ENCODE peak calls at places on chromosomes 1 and 21, in four cellular contexts. One of them, this sample, is unnamed. For H3K4me1, the result is how much of the 10 kb centered on the place peaks cover.

GRCh38 chr1:110312188-110313121 is 26.7 kb upstream of the RBM15 start:
- DNase-seq in NT2/D1: peak
- DNase-seq in astrocyte: peak
- DNase-seq in H9: peak
- DNase-seq in this sample: peak

GRCh38 chr1:179079113-179079761 is 2.6 kb upstream of the TOR3A start:
- DNase-seq in NT2/D1: peak
- DNase-seq in astrocyte: peak
- DNase-seq in H9: peak
- DNase-seq in this sample: peak

GRCh38 chr1:25484096-25484495 is 53.4 kb downstream of the MACO1 start:
- DNase-seq in NT2/D1: no peak
- DNase-seq in astrocyte: no peak
- DNase-seq in H9: no peak
- DNase-seq in this sample: no peak

GRCh38 chr1:234586304-234586703 is 23.7 kb downstream of the IRF2BP2 start:
- DNase-seq in NT2/D1: no peak
- DNase-seq in astrocyte: no peak
- DNase-seq in H9: no peak
- DNase-seq in this sample: no peak

GRCh38 chr21:28856588-28857250 is 136.0 kb downstream of the LTN1 start:
- DNase-seq in NT2/D1: peak
- DNase-seq in astrocyte: no peak
- DNase-seq in H9: peak
- DNase-seq in this sample: peak

GRCh38 chr1:46363121-46363520 is 22.5 kb downstream of the NSUN4 start:
- DNase-seq in NT2/D1: no peak
- DNase-seq in astrocyte: no peak
- DNase-seq in H9: no peak
- DNase-seq in this sample: no peak

GRCh38 chr1:233193741-233194140 is 101.8 kb downstream of the PCNX2 start:
- DNase-seq in NT2/D1: no peak
- DNase-seq in astrocyte: no peak
- DNase-seq in H9: no peak
- DNase-seq in this sample: no peak

GRCh38 chr1:228394571-228395394 is 11.9 kb downstream of the TRIM11 start:
- DNase-seq in NT2/D1: no peak
- DNase-seq in astrocyte: no peak
- DNase-seq in H9: peak
- DNase-seq in this sample: no peak

GRCh38 chr1:184330884-184331283 is 55.9 kb upstream of the C1orf21 start:
- DNase-seq in NT2/D1: no peak
- DNase-seq in astrocyte: no peak
- DNase-seq in H9: no peak
- DNase-seq in this sample: no peak

GRCh38 chr21:37688952-37689659 is 227.2 kb downstream of the KCNJ6 start:
- DNase-seq in NT2/D1: no peak
- DNase-seq in astrocyte: no peak
- DNase-seq in H9: no peak
- DNase-seq in this sample: no peak

GRCh38 chr1:240169188-240169587 is 77.5 kb downstream of the FMN2 start:
- DNase-seq in NT2/D1: no peak
- DNase-seq in astrocyte: no peak
- DNase-seq in H9: no peak
- DNase-seq in this sample: no peak

GRCh38 chr1:218802799-218803198 is 370.9 kb upstream of the LYPLAL1 start:
- DNase-seq in NT2/D1: no peak
- DNase-seq in astrocyte: no peak
- DNase-seq in H9: no peak
- DNase-seq in this sample: no peak

GRCh38 chr1:44485229-44485932 is 80.3 kb downstream of the RNF220 start:
- DNase-seq in NT2/D1: no peak
- DNase-seq in astrocyte: peak
- DNase-seq in H9: no peak
- DNase-seq in this sample: no peak

GRCh38 chr1:157170677-157171515 is 32.7 kb upstream of the ETV3 start:
- DNase-seq in NT2/D1: peak
- DNase-seq in astrocyte: no peak
- DNase-seq in H9: peak
- DNase-seq in this sample: peak

GRCh38 chr1:3174487-3175247 is 105.7 kb downstream of the PRDM16 start:
- DNase-seq in NT2/D1: no peak
- DNase-seq in astrocyte: peak
- DNase-seq in H9: no peak
- DNase-seq in this sample: no peak

GRCh38 chr1:17791464-17791863 is 36.3 kb downstream of the ACTL8 start:
- DNase-seq in NT2/D1: no peak
- DNase-seq in astrocyte: no peak
- DNase-seq in H9: no peak
- DNase-seq in this sample: no peak

GRCh38 chr1:1040004-1040991 is 20.4 kb downstream of the AGRN start:
- DNase-seq in NT2/D1: no peak
- DNase-seq in astrocyte: peak
- DNase-seq in H9: peak
- DNase-seq in this sample: peak

GRCh38 chr1:19353596-19353995 is 41.5 kb downstream of the SLC66A1 start:
- DNase-seq in NT2/D1: no peak
- DNase-seq in astrocyte: no peak
- DNase-seq in H9: peak
- DNase-seq in this sample: peak

DNA sequence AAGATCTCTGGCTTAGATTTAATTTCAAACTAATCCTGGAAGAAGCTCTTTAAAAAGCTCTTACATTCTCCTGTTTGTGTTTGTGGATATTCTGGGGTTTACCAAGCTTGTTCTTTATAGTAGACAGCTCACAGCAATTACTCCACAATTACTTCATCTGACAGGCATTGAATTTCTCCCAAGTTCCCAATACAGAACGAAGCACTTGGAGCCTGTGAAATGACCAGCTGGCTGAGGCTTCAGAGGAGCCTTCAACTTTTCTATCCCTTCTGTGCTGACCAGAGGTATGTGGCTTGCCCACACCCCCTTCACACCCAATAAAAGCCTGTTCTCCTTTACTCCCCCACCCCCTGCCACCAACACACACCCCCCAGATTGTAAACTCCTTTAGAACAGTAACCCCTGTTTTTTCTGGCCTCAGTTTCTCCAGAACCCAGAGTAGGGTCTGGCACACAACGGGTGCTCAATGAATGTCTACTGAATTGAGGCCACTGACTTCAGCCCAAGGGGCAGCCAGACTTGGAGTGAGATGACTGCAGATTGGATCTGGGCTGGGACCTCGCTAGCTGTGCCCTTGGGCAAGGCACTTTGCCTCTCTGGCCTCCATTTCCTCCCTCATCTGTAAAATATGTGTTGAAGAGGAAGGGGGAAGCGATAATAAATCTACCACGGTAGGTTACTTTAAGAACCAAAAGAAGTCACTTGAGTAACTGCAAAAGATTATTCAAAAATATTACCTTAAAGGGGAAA is 744 bp upstream of the GRHL3 start:
- DNase-seq in NT2/D1: no peak
- DNase-seq in astrocyte: peak
- DNase-seq in H9: no peak
- DNase-seq in this sample: no peak
- H3K4me1 ChIP-seq in NT2/D1: under half
- H3K4me1 ChIP-seq in astrocyte: under half
- H3K4me1 ChIP-seq in H9: under half
- H3K4me1 ChIP-seq in this sample: under half

GRCh38 chr1:174721246-174721645 is 273.5 kb downstream of the GPR52 start:
- DNase-seq in NT2/D1: no peak
- DNase-seq in astrocyte: no peak
- DNase-seq in H9: no peak
- DNase-seq in this sample: no peak

GRCh38 chr1:174720618-174721017 is 272.9 kb downstream of the GPR52 start:
- DNase-seq in NT2/D1: no peak
- DNase-seq in astrocyte: no peak
- DNase-seq in H9: no peak
- DNase-seq in this sample: no peak

GRCh38 chr1:174723815-174724214 is 275.9 kb upstream of the CACYBP start:
- DNase-seq in NT2/D1: no peak
- DNase-seq in astrocyte: no peak
- DNase-seq in H9: no peak
- DNase-seq in this sample: no peak

GRCh38 chr1:174726880-174727585 is 272.7 kb upstream of the CACYBP start:
- DNase-seq in NT2/D1: no peak
- DNase-seq in astrocyte: no peak
- DNase-seq in H9: no peak
- DNase-seq in this sample: no peak

GRCh38 chr1:174726167-174726879 is 273.4 kb upstream of the CACYBP start:
- DNase-seq in NT2/D1: no peak
- DNase-seq in astrocyte: peak
- DNase-seq in H9: no peak
- DNase-seq in this sample: no peak
- H3K9ac ChIP-seq in NT2/D1: no peak
- H3K9ac ChIP-seq in astrocyte: no peak
- H3K9ac ChIP-seq in H9: no peak
- H3K9ac ChIP-seq in this sample: no peak

GRCh38 chr1:116518400-116518799 is 52.4 kb downstream of the CD58 start:
- DNase-seq in NT2/D1: no peak
- DNase-seq in astrocyte: no peak
- DNase-seq in H9: no peak
- DNase-seq in this sample: no peak
- H3K4me1 ChIP-seq in NT2/D1: under half
- H3K4me1 ChIP-seq in astrocyte: under half
- H3K4me1 ChIP-seq in H9: under half
- H3K4me1 ChIP-seq in this sample: under half

DNA sequence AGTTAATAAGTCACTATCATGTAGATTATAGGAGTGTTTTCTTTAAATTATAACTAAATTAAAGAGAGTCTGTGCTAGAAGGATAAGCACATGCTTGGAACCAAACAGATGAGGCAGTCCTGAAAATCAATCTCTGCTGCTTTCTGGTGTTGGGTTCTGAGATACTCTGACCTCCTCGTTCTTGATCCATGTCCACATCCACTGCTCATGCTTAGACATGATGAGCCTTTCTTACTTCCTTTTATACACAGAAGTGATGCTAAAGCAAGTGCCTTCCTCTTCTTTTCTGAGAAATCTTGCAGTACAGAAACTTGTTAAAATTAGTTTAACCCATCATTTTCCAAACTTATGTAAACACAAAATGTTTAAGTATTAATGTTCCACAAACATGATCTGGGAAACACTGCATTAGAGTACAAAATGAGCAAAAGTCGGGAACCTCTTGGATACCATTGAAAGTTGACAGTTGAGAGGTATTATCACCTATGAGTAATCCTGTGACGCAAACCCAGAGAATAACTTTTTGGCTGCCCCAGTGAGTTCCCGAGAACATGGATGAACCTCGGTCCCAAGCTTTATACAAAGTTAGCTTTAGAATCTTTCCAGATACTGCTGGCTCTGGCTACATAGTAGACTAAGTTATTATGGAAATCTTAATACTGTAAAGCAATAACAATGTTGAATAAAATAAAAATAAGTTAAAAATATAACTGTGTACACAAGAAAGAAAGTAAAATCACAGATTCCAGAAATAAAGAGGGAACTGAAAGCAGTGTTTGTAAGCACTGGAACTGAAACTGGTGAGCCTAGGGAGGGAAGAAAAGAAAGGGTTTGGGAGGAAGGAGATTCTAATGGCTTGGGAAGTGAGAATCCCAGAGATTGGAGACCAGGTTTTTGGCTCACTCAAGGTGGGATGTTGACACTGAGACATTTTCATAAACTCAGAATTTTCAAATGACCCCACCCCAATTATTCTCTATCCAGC is 429.3 kb upstream of the RUNX1 start:
- DNase-seq in NT2/D1: no peak
- DNase-seq in astrocyte: peak
- DNase-seq in H9: no peak
- DNase-seq in this sample: no peak
- H3K9ac ChIP-seq in NT2/D1: no peak
- H3K9ac ChIP-seq in astrocyte: no peak
- H3K9ac ChIP-seq in H9: no peak
- H3K9ac ChIP-seq in this sample: no peak

DNA sequence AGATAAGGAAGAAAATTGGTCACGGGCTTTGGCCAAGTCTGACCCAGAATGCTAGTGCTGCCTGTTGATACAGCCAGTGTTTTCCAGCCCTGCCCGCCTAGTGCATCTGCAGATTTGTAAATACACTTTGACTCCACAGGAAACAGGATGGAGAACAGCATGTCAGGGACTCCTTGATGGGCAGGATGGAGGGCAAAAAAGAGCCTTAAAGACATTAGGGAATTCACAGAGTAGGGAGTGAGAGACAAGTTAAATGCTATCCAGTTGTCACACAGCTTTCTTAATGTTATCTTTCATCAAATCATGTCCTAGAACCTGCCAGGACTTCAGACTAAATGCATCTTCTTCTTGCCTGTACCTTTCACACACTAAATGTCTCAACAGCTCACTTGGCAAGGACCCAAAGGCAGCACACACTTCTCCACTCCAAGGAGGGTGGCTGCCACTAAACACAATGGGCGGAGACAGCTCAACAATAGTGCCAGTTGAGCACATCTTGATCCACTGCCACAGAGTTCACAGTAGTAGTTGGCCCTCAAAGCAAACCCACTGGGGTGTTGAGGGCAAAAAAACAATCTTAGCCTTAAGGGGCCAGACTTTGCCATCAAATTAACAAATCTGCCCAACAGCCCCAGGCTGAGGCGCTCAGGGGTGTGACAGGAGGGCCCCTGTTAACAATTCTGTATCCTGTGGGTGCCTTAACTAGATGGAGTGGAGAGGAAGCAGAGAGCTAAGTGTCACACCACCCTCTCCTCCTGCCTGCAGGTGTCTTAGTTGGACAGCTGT is 2.7 kb downstream of the HIVEP3 start:
- DNase-seq in NT2/D1: no peak
- DNase-seq in astrocyte: no peak
- DNase-seq in H9: no peak
- DNase-seq in this sample: no peak
- H3K4me1 ChIP-seq in NT2/D1: under half
- H3K4me1 ChIP-seq in astrocyte: under half
- H3K4me1 ChIP-seq in H9: under half
- H3K4me1 ChIP-seq in this sample: under half

GRCh38 chr1:112793631-112794565 is 78.8 kb upstream of the PPM1J start:
- DNase-seq in NT2/D1: no peak
- DNase-seq in astrocyte: peak
- DNase-seq in H9: peak
- DNase-seq in this sample: peak
- H3K9ac ChIP-seq in NT2/D1: no peak
- H3K9ac ChIP-seq in astrocyte: no peak
- H3K9ac ChIP-seq in H9: no peak
- H3K9ac ChIP-seq in this sample: no peak

GRCh38 chr1:153752561-153753195 is 22.5 kb upstream of the SLC27A3 start:
- DNase-seq in NT2/D1: no peak
- DNase-seq in astrocyte: peak
- DNase-seq in H9: no peak
- DNase-seq in this sample: no peak
- H3K4me1 ChIP-seq in NT2/D1: under half
- H3K4me1 ChIP-seq in astrocyte: under half
- H3K4me1 ChIP-seq in H9: under half
- H3K4me1 ChIP-seq in this sample: under half

DNA sequence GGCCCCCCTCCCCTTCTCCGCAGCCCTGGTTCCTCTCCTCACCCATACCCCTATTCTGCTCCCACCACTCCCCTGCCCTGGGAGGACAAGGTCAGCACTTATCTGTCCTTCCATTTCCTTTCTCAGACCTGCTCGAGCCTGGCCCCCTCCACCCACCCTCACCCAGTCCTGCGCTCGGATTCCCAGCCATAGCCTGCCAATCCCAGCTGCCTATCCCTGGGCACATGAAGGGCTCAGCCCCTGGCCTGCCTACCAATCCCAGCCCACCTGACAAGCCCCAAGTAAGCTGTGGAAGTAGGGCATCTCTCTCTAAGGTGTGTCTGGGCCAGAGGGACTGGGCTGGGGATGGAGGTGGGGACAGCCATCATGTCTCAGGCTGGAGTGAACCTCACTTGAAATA is 5.4 kb downstream of the BLACAT1 start:
- DNase-seq in NT2/D1: no peak
- DNase-seq in astrocyte: no peak
- DNase-seq in H9: peak
- DNase-seq in this sample: peak
- H3K9ac ChIP-seq in NT2/D1: peak
- H3K9ac ChIP-seq in astrocyte: no peak
- H3K9ac ChIP-seq in H9: no peak
- H3K9ac ChIP-seq in this sample: no peak